ENCODE peak calls at places on chromosomes 2 and 18, in four cellular contexts. H is suprapubic skin, X is A172, G is NCI-H1105 treated with DMSO at 0.1 percent for 48 hours. Z is an unnamed sample.

GRCh38 chr2:29462293-29462692 is 347.1 kb downstream of the CLIP4 start:
- DNase-seq in H (no peak), X (no peak), G (no peak), Z (no peak)

GRCh38 chr2:97988722-97989121 is 7.0 kb downstream of the TMEM131 start:
- DNase-seq in H (no peak), X (no peak), G (no peak), Z (no peak)

GRCh38 chr2:240759454-240759853 is 60.6 kb downstream of the KIF1A start:
- DNase-seq in H (no peak), X (no peak), G (no peak), Z (no peak)

GRCh38 chr18:70195852-70196434 is 9.5 kb downstream of the RTTN start:
- DNase-seq in H (no peak), X (no peak), G (peak; percentile 54), Z (peak; percentile 24)

GRCh38 chr2:127626917-127627739 is 18.8 kb upstream of the GPR17 start:
- DNase-seq in H (no peak), X (no peak), G (no peak), Z (no peak)

GRCh38 chr18:54382733-54383252 is 25.1 kb downstream of the C18orf54 start:
- DNase-seq in H (no peak), X (no peak), G (no peak), Z (no peak)

GRCh38 chr2:20465716-20466391 is 19.0 kb downstream of the RHOB start:
- DNase-seq in H (no peak), X (no peak), G (peak; percentile 92), Z (no peak)

GRCh38 chr18:25279961-25280360 is 72.0 kb downstream of the ZNF521 start:
- DNase-seq in H (no peak), X (no peak), G (no peak), Z (no peak)

GRCh38 chr2:124283090-124283489 is 258.0 kb downstream of the CNTNAP5 start:
- DNase-seq in H (no peak), X (no peak), G (peak; percentile 59), Z (peak; percentile 30)

GRCh38 chr18:13450289-13451207 is 232.0 kb downstream of the LDLRAD4 start:
- DNase-seq in H (no peak), X (no peak), G (no peak), Z (no peak)

GRCh38 chr2:177024760-177025159 is 187.8 kb upstream of the HNRNPA3 start:
- DNase-seq in H (no peak), X (no peak), G (no peak), Z (no peak)

GRCh38 chr2:50448556-50448955 is 583.4 kb downstream of the NRXN1 start:
- DNase-seq in H (no peak), X (no peak), G (peak; percentile 92), Z (peak; percentile 29)

GRCh38 chr2:44928660-44929471 is 12.6 kb upstream of the SIX3 start:
- DNase-seq in H (no peak), X (no peak), G (no peak), Z (no peak)

GRCh38 chr18:35950628-35950982 is 21.9 kb upstream of the RMP24 start:
- DNase-seq in H (no peak), X (no peak), G (no peak), Z (no peak)

GRCh38 chr2:588041-588645 is 89.1 kb downstream of the TMEM18 start:
- DNase-seq in H (no peak), X (no peak), G (no peak), Z (no peak)

GRCh38 chr2:138113871-138114525 is 149.7 kb downstream of the HNMT start:
- DNase-seq in H (no peak), X (peak; percentile 64), G (no peak), Z (no peak)